ENCODE peak calls at places on chromosomes 4 and X, in seven cellular contexts. H is right lobe of liver, M is GM12878, Y is HCT116, G is IMR-90, S is heart left ventricle, P is HepG2. C is an unnamed sample.

GRCh38 chr4:52142816-52143215 is 91.7 kb downstream of the SPATA18 start:
- ATAC-seq in M (no peak), G (no peak), S (no peak), Y (no peak), H (no peak), P (no peak), C (no peak)

GRCh38 chrX:133402042-133402453 is 13.2 kb downstream of the GPC4 start:
- ATAC-seq in H (no peak), S (peak; percentile 71), G (no peak), P (no peak), M (peak; percentile 77), Y (no peak), C (peak; percentile 28)

GRCh38 chr4:27003602-27004238 is 143.1 kb downstream of the STIM2 start:
- ATAC-seq in M (no peak), Y (no peak), S (no peak), G (peak; percentile 58), H (no peak), P (no peak), C (no peak)

GRCh38 chr4:54541426-54542118 is 116.2 kb upstream of the KIT start:
- ATAC-seq in Y (no peak), P (no peak), S (no peak), G (peak; percentile 20), M (no peak), H (no peak), C (no peak)

GRCh38 chr4:182578402-182578801 is 335.2 kb downstream of the TENM3 start:
- ATAC-seq in H (no peak), G (peak; percentile 57), P (no peak), S (no peak), M (no peak), Y (peak; percentile 44), C (no peak)

GRCh38 chr4:121597346-121597934 is 99.3 kb downstream of the ANXA5 start:
- ATAC-seq in S (no peak), H (no peak), M (peak; percentile 90), Y (no peak), P (no peak), G (no peak), C (no peak)

GRCh38 chrX:44459501-44459900 is 83.2 kb downstream of the FUNDC1 start:
- ATAC-seq in H (peak; percentile 70), M (no peak), S (no peak), G (no peak), P (peak; percentile 31), Y (no peak), C (no peak)

GRCh38 chr4:48429709-48430474 is 53.3 kb upstream of the SLC10A4 start:
- ATAC-seq in P (no peak), G (no peak), H (no peak), M (no peak), S (no peak), Y (no peak), C (no peak)

GRCh38 chrX:39677987-39678840 is 419.5 kb downstream of the BCOR start:
- ATAC-seq in S (peak; percentile 50), M (no peak), Y (no peak), G (no peak), H (no peak), P (no peak), C (peak; percentile 26)

GRCh38 chrX:150546711-150547153 is 21.7 kb upstream of the MTM1 start:
- ATAC-seq in G (no peak), H (peak; percentile 47), Y (no peak), S (peak; percentile 5), P (peak; percentile 7), M (no peak), C (no peak)

GRCh38 chrX:131084145-131084544 is 26.0 kb downstream of the ARHGAP36 start:
- ATAC-seq in M (no peak), P (no peak), H (no peak), Y (no peak), S (no peak), G (no peak), C (no peak)

GRCh38 chr4:12389604-12390003 is 960.9 kb upstream of the HS3ST1 start:
- ATAC-seq in H (no peak), G (no peak), S (peak; percentile 90), Y (no peak), P (no peak), M (no peak), C (no peak)

GRCh38 chrX:119990995-119991787 is 47.6 kb upstream of the NKAP start:
- ATAC-seq in S (no peak), Y (no peak), G (no peak), H (peak; percentile 49), P (peak; percentile 70), M (peak; percentile 80), C (no peak)

GRCh38 chr4:164876680-164877324 is at the start of gene APELA:
- ATAC-seq in S (no peak), G (no peak), H (peak; percentile 45), Y (no peak), P (peak; percentile 62), M (peak; percentile 97), C (no peak)

GRCh38 chrX:154409222-154409871 is at the start of gene DNASE1L1:
- ATAC-seq in G (peak; percentile 78), M (no peak), Y (peak; percentile 81), P (peak; percentile 91), S (peak; percentile 66), H (peak; percentile 67), C (peak; percentile 66)
- TF ChIP-seq POLR2A in G (peak; percentile 33), M (no peak), Y (no peak), P (peak; percentile 58), S (no peak), H (no peak), C (no peak)

GRCh38 chr4:133147922-133148689 is 988 bp upstream of the PCDH10 start:
- ATAC-seq in Y (no peak), H (peak; percentile 17), P (no peak), S (peak; percentile 19), M (no peak), G (no peak), C (no peak)
- H3K27me3 ChIP-seq in Y (no peaks in the 10 kb centered on the region), H (no peaks in the 10 kb centered on the region), P (peaks cover 8% of the 10 kb centered on the region), S (peaks cover 29% of the 10 kb centered on the region), M (peaks cover 18% of the 10 kb centered on the region), G (peaks cover 45% of the 10 kb centered on the region), C (peaks cover 32% of the 10 kb centered on the region)

GRCh38 chrX:12910851-12911461 is 4.5 kb downstream of the TLR8 start:
- ATAC-seq in G (no peak), P (no peak), Y (no peak), H (no peak), S (no peak), M (no peak), C (no peak)
- H3K27ac ChIP-seq in G (no peak overlapping the region), P (no peak overlapping the region), Y (no peak overlapping the region), H (no peak overlapping the region), S (no peak overlapping the region), M (no peak overlapping the region), C (no peak overlapping the region)

GRCh38 chr4:105708376-105709080 is at the start of the genes GSTCD and INTS12:
- ATAC-seq in G (peak; percentile 99), S (peak; percentile 99), Y (peak; percentile 94), H (peak; percentile 99), P (peak; percentile 93), M (peak; percentile 81), C (peak; percentile 97)
- TF ChIP-seq POLR2A in G (peak; percentile 89), S (peak; percentile 63), Y (peak; percentile 55), H (peak; percentile 66), P (peak; percentile 90), M (peak; percentile 93), C (peak; percentile 52)

DNA sequence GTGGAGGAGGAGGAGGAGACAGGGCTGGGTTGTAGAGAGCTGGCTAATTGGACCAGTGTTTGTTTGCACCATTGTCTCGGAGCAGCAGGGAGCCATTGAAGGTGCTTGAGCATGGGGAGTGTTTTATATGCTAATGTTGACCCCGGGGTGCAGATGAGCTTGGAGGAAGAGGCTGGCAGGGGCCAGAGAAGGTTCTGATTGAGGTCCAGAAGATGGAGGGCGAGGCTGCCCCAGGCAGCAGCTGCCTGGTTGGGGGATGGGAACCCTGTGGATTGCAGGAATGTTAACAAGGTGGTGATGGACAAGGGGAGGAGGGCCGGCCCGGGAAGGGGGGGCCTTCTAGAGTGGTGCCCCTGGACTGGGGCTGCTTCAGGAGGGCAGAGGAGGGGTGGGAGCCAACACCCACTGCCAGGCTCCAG is 18.0 kb downstream of the DOK7 start:
- ATAC-seq in P (no peak), Y (peak; percentile 15), S (no peak), G (no peak), H (no peak), M (no peak), C (no peak)
- H3K27me3 ChIP-seq in P (peaks cover 87% of the 10 kb centered on the region), Y (no peaks in the 10 kb centered on the region), S (no peaks in the 10 kb centered on the region), G (peaks cover 54% of the 10 kb centered on the region), H (no peaks in the 10 kb centered on the region), M (peaks cover 2% of the 10 kb centered on the region), C (peaks cover 83% of the 10 kb centered on the region)

GRCh38 chrX:153728095-153728494 is 3.4 kb downstream of the ABCD1 start:
- ATAC-seq in H (no peak), S (no peak), M (no peak), Y (no peak), P (peak; percentile 28), G (no peak), C (no peak)
- H3K27ac ChIP-seq in H (no peak overlapping the region), S (peak overlapping the region; percentile 38), M (no peak overlapping the region), Y (peak overlapping the region; percentile 85), P (peak overlapping the region; percentile 92), G (no peak overlapping the region), C (peak overlapping the region; percentile 85)

GRCh38 chrX:129981207-129981553 is 1.3 kb upstream of the BCORL1 start:
- ATAC-seq in H (no peak), S (no peak), M (no peak), Y (no peak), G (no peak), P (no peak), C (no peak)
- TF ChIP-seq POLR2A in H (no peak), S (no peak), M (no peak), Y (no peak), G (no peak), P (no peak), C (no peak)

GRCh38 chrX:13840121-13840520 is 23.2 kb upstream of the GPM6B start:
- ATAC-seq in Y (no peak), S (no peak), G (no peak), M (no peak), P (no peak), H (no peak), C (no peak)
- H3K27me3 ChIP-seq in Y (no peaks in the 10 kb centered on the region), S (no peaks in the 10 kb centered on the region), G (peaks cover 12% of the 10 kb centered on the region), M (no peaks in the 10 kb centered on the region), P (no peaks in the 10 kb centered on the region), H (no peaks in the 10 kb centered on the region), C (no peaks in the 10 kb centered on the region)

GRCh38 chrX:13463608-13464007 is 105.8 kb upstream of the EGFL6 start:
- ATAC-seq in G (peak; percentile 83), S (peak; percentile 88), Y (no peak), M (no peak), P (no peak), H (no peak), C (peak; percentile 75)
- H3K27ac ChIP-seq in G (peak overlapping the region; percentile 60), S (no peak overlapping the region), Y (no peak overlapping the region), M (no peak overlapping the region), P (no peak overlapping the region), H (no peak overlapping the region), C (no peak overlapping the region)

DNA sequence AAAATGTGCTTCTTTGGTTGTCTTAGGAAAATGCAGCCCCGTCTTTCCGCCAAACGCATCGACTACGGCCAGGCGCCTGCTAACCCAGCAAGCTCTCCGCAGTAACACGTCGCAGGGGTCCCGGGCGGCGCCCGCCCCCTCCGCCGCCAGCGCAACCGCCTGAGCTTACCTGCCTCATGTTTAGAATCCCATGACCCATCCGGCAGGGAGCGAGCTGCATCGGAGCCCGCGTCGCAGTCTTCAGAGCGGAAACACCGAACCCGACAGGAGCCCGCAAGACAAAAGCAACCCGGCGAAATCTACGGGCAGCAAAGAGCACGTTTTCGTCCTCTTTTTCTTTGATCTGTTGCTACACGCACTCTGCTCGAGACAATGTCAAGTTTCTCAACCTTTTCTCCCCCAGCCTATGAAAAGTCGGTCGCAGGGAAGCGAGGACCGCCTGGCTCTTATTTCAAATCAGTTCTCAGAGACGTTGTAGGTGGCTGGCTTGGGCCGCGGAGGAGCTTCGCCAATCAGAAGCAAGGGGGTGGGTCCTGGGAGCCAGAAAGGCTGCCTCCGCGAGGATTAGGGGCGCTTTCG is at the start of gene MID1:
- ATAC-seq in Y (peak; percentile 84), M (no peak), G (peak; percentile 90), P (no peak), S (peak; percentile 92), H (peak; percentile 90), C (peak; percentile 82)
- TF ChIP-seq POLR2A in Y (no peak), M (no peak), G (peak; percentile 33), P (no peak), S (peak; percentile 12), H (peak; percentile 55), C (no peak)

C was measured in gastroesophageal sphincter.